ENCODE peak calls at places on chromosome 1, in eight cellular contexts. I is fibroblast of the aortic adventitia; C is KBM-7; H is left colon; E is IMR-90; B is stimulated activated CD8-positive, alpha-beta memory T cell treated with anti-CD3 and anti-CD28 coated beads, Interleukin-2, amount 100 ng/mL, for 1 hour; S is germinal center; R is GM03348. A is an unnamed sample.

GRCh38 chr1:191993549-191993948 is 164.7 kb upstream of the RGS18 start:
- DNase-seq in B (no peak), C (peak), H (no peak), S (no peak), R (no peak), E (peak), I (peak), A (no peak)

GRCh38 chr1:228316589-228317387 is 89.8 kb downstream of the TRIM11 start:
- DNase-seq in H (no peak), C (no peak), R (no peak), I (no peak), B (no peak), E (no peak), S (no peak), A (no peak)

GRCh38 chr1:26156285-26157038 is 2.4 kb upstream of the FAM110D start:
- DNase-seq in I (no peak), B (no peak), R (no peak), C (peak), E (no peak), H (no peak), S (no peak), A (no peak)

GRCh38 chr1:203649551-203650011 is 22.9 kb downstream of the ATP2B4 start:
- DNase-seq in S (peak), I (no peak), B (no peak), R (no peak), H (no peak), E (no peak), C (no peak), A (no peak)

GRCh38 chr1:93576346-93576745 is 105.3 kb downstream of the BCAR3 start:
- DNase-seq in H (no peak), I (no peak), B (no peak), C (no peak), S (no peak), E (no peak), R (no peak), A (no peak)

GRCh38 chr1:53627666-53628065 is 111.3 kb downstream of the GLIS1 start:
- DNase-seq in I (no peak), E (no peak), H (no peak), S (no peak), R (no peak), B (no peak), C (no peak), A (no peak)

GRCh38 chr1:207013321-207014085 is 19.1 kb downstream of the C1orf116 start:
- DNase-seq in I (no peak), B (no peak), R (no peak), C (no peak), H (no peak), S (no peak), E (no peak), A (no peak)

GRCh38 chr1:36934061-36934460 is 100.3 kb downstream of the GRIK3 start:
- DNase-seq in C (no peak), H (no peak), R (no peak), E (no peak), I (no peak), B (no peak), S (no peak), A (no peak)

GRCh38 chr1:26468911-26469310 is 3.3 kb upstream of the HMGN2 start:
- DNase-seq in E (no peak), I (no peak), C (no peak), S (no peak), R (no peak), B (no peak), H (peak), A (no peak)

GRCh38 chr1:42957880-42958487 is 684 bp downstream of the SLC2A1 start:
- DNase-seq in I (peak), S (peak), H (peak), R (peak), B (no peak), C (peak), E (peak), A (peak)

GRCh38 chr1:229364216-229365065 is 21.6 kb upstream of the CCSAP start:
- DNase-seq in S (no peak), H (no peak), C (no peak), R (no peak), B (no peak), E (no peak), I (peak), A (peak)

GRCh38 chr1:81414417-81415087 is 386.2 kb upstream of the ADGRL2 start:
- DNase-seq in B (no peak), C (peak), S (peak), R (peak), E (peak), H (peak), I (peak), A (no peak)

GRCh38 chr1:147417024-147417423 is 124.3 kb upstream of the BCL9 start:
- DNase-seq in S (no peak), H (no peak), C (no peak), R (no peak), E (no peak), I (no peak), B (no peak), A (no peak)

GRCh38 chr1:76868154-76868882 is 1.0 kb downstream of the ST6GALNAC5 start:
- DNase-seq in S (peak), B (no peak), H (peak), R (peak), E (peak), C (no peak), I (no peak), A (peak)

GRCh38 chr1:181094402-181094801 is 5.9 kb downstream of the IER5 start:
- DNase-seq in C (no peak), E (no peak), S (no peak), I (no peak), B (no peak), H (no peak), R (no peak), A (no peak)

GRCh38 chr1:67831850-67832513 is 1.3 kb downstream of the GNG12 start:
- DNase-seq in S (peak), B (no peak), R (peak), C (peak), I (peak), H (peak), E (peak), A (peak)

GRCh38 chr1:192807968-192808587 is 761 bp upstream of the RGS2 start:
- DNase-seq in S (no peak), B (no peak), H (no peak), I (peak), E (peak), C (no peak), R (peak), A (no peak)

GRCh38 chr1:208084220-208084619 is 160.0 kb downstream of the PLXNA2 start:
- DNase-seq in I (no peak), C (no peak), E (no peak), S (no peak), H (no peak), R (no peak), B (no peak), A (no peak)

GRCh38 chr1:45876000-45876399 is 72.6 kb downstream of the MAST2 start:
- DNase-seq in R (no peak), E (no peak), I (no peak), H (no peak), S (no peak), C (peak), B (no peak), A (no peak)

GRCh38 chr1:226891846-226892533 is 21.6 kb downstream of the PSEN2 start:
- DNase-seq in B (no peak), S (no peak), C (no peak), I (no peak), R (peak), E (peak), H (no peak), A (no peak)

GRCh38 chr1:199279872-199280649 is 641.2 kb downstream of the PTPRC start:
- DNase-seq in C (no peak), B (no peak), R (no peak), E (peak), S (no peak), H (no peak), I (peak), A (peak)

GRCh38 chr1:235567812-235568444 is 63.7 kb upstream of the B3GALNT2 start:
- DNase-seq in B (no peak), C (peak), R (no peak), I (no peak), S (no peak), E (no peak), H (no peak), A (no peak)

GRCh38 chr1:41500781-41501518 is 16.5 kb upstream of the EDN2 start:
- DNase-seq in I (no peak), H (no peak), S (no peak), C (no peak), R (no peak), E (no peak), B (no peak), A (no peak)

GRCh38 chr1:162310337-162310736 is 66.3 kb downstream of the SPATA46 start:
- DNase-seq in E (peak), I (no peak), H (no peak), S (no peak), R (no peak), B (no peak), C (no peak), A (peak)